ENCODE peak calls at places on chromosome 1, in eight cellular contexts. One of them, this sample, is unnamed.

GRCh38 chr1:181077576-181078242 is 10.8 kb upstream of the IER5 start:
- DNase-seq in left ventricle myocardium inferior: no peak
- DNase-seq in GM12865: no peak
- DNase-seq in glutamatergic neuron: no peak
- DNase-seq in tibial artery: no peak
- DNase-seq in osteocyte: no peak
- DNase-seq in RWPE1: no peak
- DNase-seq in foreskin fibroblast: peak
- DNase-seq in this sample: no peak

GRCh38 chr1:206907304-206907991 is 10.2 kb downstream of the IL24 start:
- DNase-seq in left ventricle myocardium inferior: no peak
- DNase-seq in foreskin fibroblast: no peak
- DNase-seq in GM12865: no peak
- DNase-seq in glutamatergic neuron: peak
- DNase-seq in tibial artery: peak
- DNase-seq in RWPE1: no peak
- DNase-seq in osteocyte: no peak
- DNase-seq in this sample: no peak

GRCh38 chr1:59141267-59141863 is 155.5 kb upstream of the FGGY start:
- DNase-seq in left ventricle myocardium inferior: peak
- DNase-seq in osteocyte: no peak
- DNase-seq in RWPE1: no peak
- DNase-seq in glutamatergic neuron: no peak
- DNase-seq in GM12865: no peak
- DNase-seq in foreskin fibroblast: no peak
- DNase-seq in tibial artery: no peak
- DNase-seq in this sample: no peak

GRCh38 chr1:153375511-153375910 is at the start of gene S100A12:
- DNase-seq in foreskin fibroblast: peak
- DNase-seq in GM12865: no peak
- DNase-seq in tibial artery: peak
- DNase-seq in RWPE1: peak
- DNase-seq in left ventricle myocardium inferior: no peak
- DNase-seq in osteocyte: no peak
- DNase-seq in glutamatergic neuron: no peak
- DNase-seq in this sample: no peak

GRCh38 chr1:57115030-57115614 is 149.3 kb upstream of the C8B start:
- DNase-seq in GM12865: no peak
- DNase-seq in RWPE1: no peak
- DNase-seq in glutamatergic neuron: no peak
- DNase-seq in tibial artery: no peak
- DNase-seq in osteocyte: no peak
- DNase-seq in left ventricle myocardium inferior: no peak
- DNase-seq in foreskin fibroblast: no peak
- DNase-seq in this sample: no peak

GRCh38 chr1:183562701-183563100 is 27.6 kb downstream of the NCF2 start:
- DNase-seq in glutamatergic neuron: no peak
- DNase-seq in osteocyte: no peak
- DNase-seq in RWPE1: no peak
- DNase-seq in left ventricle myocardium inferior: no peak
- DNase-seq in foreskin fibroblast: no peak
- DNase-seq in tibial artery: no peak
- DNase-seq in GM12865: no peak
- DNase-seq in this sample: no peak

GRCh38 chr1:36787312-36787711 is 247.0 kb downstream of the GRIK3 start:
- DNase-seq in foreskin fibroblast: no peak
- DNase-seq in osteocyte: no peak
- DNase-seq in RWPE1: no peak
- DNase-seq in glutamatergic neuron: no peak
- DNase-seq in tibial artery: no peak
- DNase-seq in GM12865: no peak
- DNase-seq in left ventricle myocardium inferior: no peak
- DNase-seq in this sample: no peak

GRCh38 chr1:236502972-236503639 is 20.7 kb upstream of the LGALS8 start:
- DNase-seq in RWPE1: peak
- DNase-seq in glutamatergic neuron: no peak
- DNase-seq in GM12865: peak
- DNase-seq in osteocyte: no peak
- DNase-seq in left ventricle myocardium inferior: peak
- DNase-seq in foreskin fibroblast: peak
- DNase-seq in tibial artery: no peak
- DNase-seq in this sample: no peak

GRCh38 chr1:36691374-36691773 is 208.7 kb upstream of the CSF3R start:
- DNase-seq in glutamatergic neuron: no peak
- DNase-seq in left ventricle myocardium inferior: no peak
- DNase-seq in GM12865: no peak
- DNase-seq in tibial artery: no peak
- DNase-seq in RWPE1: peak
- DNase-seq in foreskin fibroblast: no peak
- DNase-seq in osteocyte: no peak
- DNase-seq in this sample: no peak

GRCh38 chr1:230868736-230869385 is 540 bp upstream of the C1orf198 start:
- DNase-seq in RWPE1: no peak
- DNase-seq in glutamatergic neuron: peak
- DNase-seq in GM12865: peak
- DNase-seq in tibial artery: peak
- DNase-seq in left ventricle myocardium inferior: peak
- DNase-seq in osteocyte: peak
- DNase-seq in foreskin fibroblast: peak
- DNase-seq in this sample: peak

GRCh38 chr1:53826367-53826766 is 11.7 kb downstream of the NDC1 start:
- DNase-seq in tibial artery: no peak
- DNase-seq in GM12865: no peak
- DNase-seq in left ventricle myocardium inferior: no peak
- DNase-seq in glutamatergic neuron: no peak
- DNase-seq in foreskin fibroblast: peak
- DNase-seq in RWPE1: no peak
- DNase-seq in osteocyte: no peak
- DNase-seq in this sample: no peak
- TF ChIP-seq CTCF in tibial artery: no peak
- TF ChIP-seq CTCF in GM12865: no peak
- TF ChIP-seq CTCF in left ventricle myocardium inferior: no peak
- TF ChIP-seq CTCF in glutamatergic neuron: peak
- TF ChIP-seq CTCF in foreskin fibroblast: peak
- TF ChIP-seq CTCF in RWPE1: no peak
- TF ChIP-seq CTCF in osteocyte: peak
- TF ChIP-seq CTCF in this sample: no peak

DNA sequence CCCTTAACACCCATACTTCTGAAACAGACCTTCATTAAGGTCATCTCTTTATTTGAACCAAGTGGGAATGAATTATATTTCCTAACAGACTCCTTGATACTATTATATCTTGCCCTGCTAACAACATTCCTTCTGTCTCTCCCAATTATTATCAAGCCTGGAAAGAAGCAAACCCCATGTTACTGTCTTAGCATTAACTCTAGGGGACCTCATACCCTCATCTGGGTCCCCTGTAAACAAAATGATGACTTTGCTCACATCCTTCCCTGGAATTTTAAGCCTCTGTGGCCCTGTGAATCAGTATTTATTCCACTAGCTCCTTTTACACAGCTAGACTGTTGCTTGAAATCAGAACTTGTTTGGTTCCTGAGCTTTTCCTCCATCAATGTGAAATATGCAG is 38.3 kb upstream of the BCL10 start:
- DNase-seq in glutamatergic neuron: no peak
- DNase-seq in osteocyte: no peak
- DNase-seq in GM12865: no peak
- DNase-seq in foreskin fibroblast: peak
- DNase-seq in left ventricle myocardium inferior: no peak
- DNase-seq in RWPE1: no peak
- DNase-seq in tibial artery: no peak
- DNase-seq in this sample: no peak
- TF ChIP-seq CTCF in glutamatergic neuron: no peak
- TF ChIP-seq CTCF in osteocyte: no peak
- TF ChIP-seq CTCF in GM12865: no peak
- TF ChIP-seq CTCF in foreskin fibroblast: no peak
- TF ChIP-seq CTCF in left ventricle myocardium inferior: no peak
- TF ChIP-seq CTCF in RWPE1: no peak
- TF ChIP-seq CTCF in tibial artery: no peak
- TF ChIP-seq CTCF in this sample: no peak

DNA sequence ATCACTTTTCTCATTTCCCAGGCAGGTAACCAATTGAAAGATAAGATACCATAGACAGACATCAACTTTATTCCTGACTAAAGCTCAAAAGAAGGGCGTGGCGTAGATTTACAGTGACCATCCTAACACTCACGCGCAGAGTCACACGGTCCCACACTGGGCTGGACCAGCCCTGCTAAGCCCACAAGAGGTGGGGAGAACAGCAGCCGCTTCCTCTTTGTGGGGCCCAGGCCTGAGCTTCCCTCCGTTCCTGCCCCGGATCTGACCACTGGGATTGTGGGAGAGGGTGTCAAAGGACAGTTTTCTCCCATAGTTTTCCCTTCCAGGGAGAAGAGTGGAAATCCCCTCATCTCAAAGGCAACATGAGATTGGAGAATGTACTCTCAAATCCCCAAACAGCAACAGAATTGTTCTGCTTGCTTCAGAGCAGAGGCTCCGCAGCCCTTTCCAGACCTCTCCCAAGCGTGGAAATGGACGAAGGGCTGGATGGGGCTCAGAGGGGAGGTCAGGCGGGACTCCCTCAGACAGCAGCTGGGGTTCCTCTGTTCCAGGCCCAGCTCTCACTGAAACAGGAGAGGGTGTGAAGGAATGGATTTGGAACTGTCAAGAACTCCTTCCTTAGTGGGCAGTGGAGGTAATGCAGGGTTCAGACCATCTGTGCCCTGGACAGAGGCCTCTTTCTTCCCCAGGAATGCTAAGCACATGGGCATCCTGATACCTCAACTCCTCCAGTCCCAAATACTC is 33.7 kb downstream of the L1TD1 start:
- DNase-seq in GM12865: no peak
- DNase-seq in left ventricle myocardium inferior: no peak
- DNase-seq in glutamatergic neuron: no peak
- DNase-seq in foreskin fibroblast: no peak
- DNase-seq in tibial artery: peak
- DNase-seq in RWPE1: no peak
- DNase-seq in osteocyte: no peak
- DNase-seq in this sample: no peak
- TF ChIP-seq CTCF in GM12865: no peak
- TF ChIP-seq CTCF in left ventricle myocardium inferior: no peak
- TF ChIP-seq CTCF in glutamatergic neuron: no peak
- TF ChIP-seq CTCF in foreskin fibroblast: no peak
- TF ChIP-seq CTCF in tibial artery: no peak
- TF ChIP-seq CTCF in RWPE1: no peak
- TF ChIP-seq CTCF in osteocyte: no peak
- TF ChIP-seq CTCF in this sample: no peak

GRCh38 chr1:246503341-246503740 is 3.7 kb downstream of the SMYD3 start:
- DNase-seq in RWPE1: peak
- DNase-seq in osteocyte: no peak
- DNase-seq in left ventricle myocardium inferior: no peak
- DNase-seq in tibial artery: no peak
- DNase-seq in glutamatergic neuron: no peak
- DNase-seq in foreskin fibroblast: peak
- DNase-seq in GM12865: no peak
- DNase-seq in this sample: no peak

GRCh38 chr1:246510147-246511030 is 3.3 kb upstream of the SMYD3 start:
- DNase-seq in foreskin fibroblast: no peak
- DNase-seq in GM12865: no peak
- DNase-seq in tibial artery: no peak
- DNase-seq in left ventricle myocardium inferior: no peak
- DNase-seq in RWPE1: no peak
- DNase-seq in glutamatergic neuron: no peak
- DNase-seq in osteocyte: no peak
- DNase-seq in this sample: no peak

GRCh38 chr1:246506440-246506784 is 667 bp downstream of the SMYD3 start:
- DNase-seq in glutamatergic neuron: no peak
- DNase-seq in foreskin fibroblast: no peak
- DNase-seq in GM12865: peak
- DNase-seq in RWPE1: no peak
- DNase-seq in tibial artery: no peak
- DNase-seq in left ventricle myocardium inferior: no peak
- DNase-seq in osteocyte: peak
- DNase-seq in this sample: peak

GRCh38 chr1:246508897-246509688 is 2.0 kb upstream of the SMYD3 start:
- DNase-seq in tibial artery: no peak
- DNase-seq in GM12865: no peak
- DNase-seq in left ventricle myocardium inferior: no peak
- DNase-seq in foreskin fibroblast: no peak
- DNase-seq in osteocyte: peak
- DNase-seq in glutamatergic neuron: no peak
- DNase-seq in RWPE1: no peak
- DNase-seq in this sample: no peak

DNA sequence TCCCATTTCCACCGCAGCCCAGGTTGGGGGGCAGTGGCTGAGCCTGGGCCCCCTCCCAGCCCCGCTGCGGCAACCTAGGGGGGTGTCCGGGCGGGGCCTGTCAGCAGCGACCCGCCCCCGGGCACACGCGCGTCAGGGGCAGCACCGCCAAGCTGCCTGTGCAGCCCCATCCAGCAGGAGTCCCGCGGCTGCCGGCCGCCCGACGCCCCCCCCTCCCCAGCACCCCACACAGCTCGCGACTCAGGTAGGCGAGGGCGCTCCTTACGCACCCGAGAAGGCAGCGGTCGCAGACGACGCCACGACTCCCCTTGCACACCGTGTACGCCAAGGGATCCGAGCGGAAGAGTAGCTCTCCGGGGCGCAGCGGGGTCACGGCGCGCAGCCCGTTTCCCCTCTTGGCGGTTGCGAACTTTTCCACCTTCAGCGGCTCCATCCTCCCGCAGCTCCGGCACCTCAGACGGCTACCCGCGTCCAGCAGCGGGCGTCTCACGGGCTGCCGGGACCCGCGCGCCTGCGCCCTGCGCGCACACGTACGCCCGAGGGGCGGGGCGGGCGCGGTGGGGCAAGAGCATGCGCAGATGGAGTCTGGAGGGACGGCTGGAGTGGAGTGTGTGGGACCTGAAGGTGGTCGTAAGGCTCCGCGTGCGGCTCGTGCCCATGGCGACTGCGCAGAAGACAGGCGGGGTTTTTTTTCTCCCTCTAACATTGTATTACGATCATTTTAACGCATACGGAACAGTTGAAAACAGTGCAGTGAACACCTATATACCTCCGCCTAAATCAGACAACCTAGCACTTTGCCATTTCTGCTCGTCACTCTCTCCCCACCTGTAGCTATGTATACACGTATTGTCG is at the start of gene SMYD3:
- DNase-seq in left ventricle myocardium inferior: peak
- DNase-seq in osteocyte: peak
- DNase-seq in foreskin fibroblast: peak
- DNase-seq in RWPE1: peak
- DNase-seq in GM12865: peak
- DNase-seq in glutamatergic neuron: peak
- DNase-seq in tibial artery: no peak
- DNase-seq in this sample: peak
- TF ChIP-seq CTCF in left ventricle myocardium inferior: peak
- TF ChIP-seq CTCF in osteocyte: peak
- TF ChIP-seq CTCF in foreskin fibroblast: no peak
- TF ChIP-seq CTCF in RWPE1: no peak
- TF ChIP-seq CTCF in GM12865: no peak
- TF ChIP-seq CTCF in glutamatergic neuron: no peak
- TF ChIP-seq CTCF in tibial artery: peak
- TF ChIP-seq CTCF in this sample: no peak

DNA sequence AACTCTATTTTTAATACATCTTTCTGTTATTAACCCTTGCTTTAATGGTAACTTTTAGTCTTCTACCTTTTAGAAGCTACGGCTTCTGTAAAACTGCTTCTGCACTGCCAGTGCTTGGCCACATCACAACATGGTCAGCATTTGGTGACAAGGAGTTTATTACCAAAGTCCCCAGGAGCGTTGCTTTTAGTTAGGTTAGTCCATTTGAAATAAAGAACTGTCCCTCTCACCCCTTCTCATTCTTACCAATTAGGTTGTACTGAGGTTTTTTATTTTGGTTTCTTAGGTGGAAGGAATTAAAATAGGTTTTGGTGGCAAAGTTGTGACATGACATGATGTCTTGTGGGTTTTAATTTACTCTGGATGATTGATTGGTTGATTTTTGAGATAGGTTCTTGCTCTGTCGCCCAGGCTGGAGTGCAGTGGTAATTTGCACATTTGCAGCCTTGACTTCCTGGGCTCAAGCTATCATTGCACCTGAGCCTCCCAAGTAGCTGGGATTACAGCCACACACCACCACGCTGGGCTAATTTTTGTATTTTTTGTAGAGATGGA is 39.2 kb downstream of the SPEN start:
- DNase-seq in glutamatergic neuron: no peak
- DNase-seq in GM12865: no peak
- DNase-seq in osteocyte: no peak
- DNase-seq in tibial artery: no peak
- DNase-seq in RWPE1: no peak
- DNase-seq in foreskin fibroblast: no peak
- DNase-seq in left ventricle myocardium inferior: no peak
- DNase-seq in this sample: no peak
- TF ChIP-seq CTCF in glutamatergic neuron: no peak
- TF ChIP-seq CTCF in GM12865: no peak
- TF ChIP-seq CTCF in osteocyte: no peak
- TF ChIP-seq CTCF in tibial artery: no peak
- TF ChIP-seq CTCF in RWPE1: no peak
- TF ChIP-seq CTCF in foreskin fibroblast: no peak
- TF ChIP-seq CTCF in left ventricle myocardium inferior: no peak
- TF ChIP-seq CTCF in this sample: no peak

This sample was measured in GM20000.